ENCODE peak calls at places on chromosomes 11 and 22, in nine cellular contexts. A, O, T, W, G, K, P, R and J are unnamed samples.

GRCh38 chr11:35040221-35040942 is 98.6 kb upstream of the CD44 start:
- DNase-seq in O (peak), G (no peak), T (no peak), W (no peak), A (no peak), R (no peak), P (no peak), K (peak), J (peak)

GRCh38 chr22:39471421-39472141 is 14.8 kb downstream of the MGAT3 start:
- DNase-seq in R (no peak), G (peak), P (no peak), W (no peak), K (peak), A (no peak), T (no peak), O (peak), J (peak)

GRCh38 chr22:50563410-50564160 is 866 bp upstream of the SYCE3 start:
- DNase-seq in R (no peak), O (no peak), T (no peak), W (no peak), G (no peak), P (no peak), A (no peak), K (no peak), J (no peak)

GRCh38 chr11:32438346-32438882 is 3.1 kb upstream of the WT1 start:
- DNase-seq in P (no peak), O (no peak), R (no peak), K (no peak), W (no peak), G (no peak), A (no peak), T (no peak), J (no peak)

GRCh38 chr22:32737811-32738210 is 63.7 kb upstream of the TIMP3 start:
- DNase-seq in T (no peak), R (no peak), A (no peak), O (no peak), G (no peak), P (no peak), K (no peak), W (no peak), J (no peak)

GRCh38 chr22:40348025-40348658 is 1.8 kb downstream of the ADSL start:
- DNase-seq in R (no peak), W (peak), A (peak), T (peak), P (no peak), O (peak), G (peak), K (peak), J (peak)

GRCh38 chr22:42699281-42699681 is 21.4 kb downstream of the A4GALT start:
- DNase-seq in W (no peak), P (no peak), A (no peak), O (no peak), K (no peak), T (no peak), R (no peak), G (no peak), J (no peak)

GRCh38 chr11:8720868-8721739 is 38.5 kb downstream of the RPL27A start:
- DNase-seq in K (peak), A (no peak), R (no peak), T (no peak), G (peak), W (no peak), P (no peak), O (no peak), J (no peak)

GRCh38 chr11:44564653-44565007 is 833 bp upstream of the CD82 start:
- DNase-seq in A (no peak), W (no peak), T (no peak), G (peak), O (peak), R (no peak), P (peak), K (peak), J (peak)

GRCh38 chr22:42376721-42377177 is 55.5 kb downstream of the NFAM1 start:
- DNase-seq in R (peak), K (no peak), A (peak), T (no peak), P (no peak), O (peak), W (peak), G (no peak), J (no peak)

GRCh38 chr11:100338144-100338840 is 348.8 kb upstream of the ARHGAP42 start:
- DNase-seq in O (no peak), W (no peak), R (no peak), P (no peak), T (no peak), K (no peak), G (no peak), A (no peak), J (no peak)

GRCh38 chr22:50473855-50474671 is 772 bp downstream of the SBF1 start:
- DNase-seq in R (no peak), K (no peak), W (peak), P (no peak), T (peak), O (no peak), G (peak), A (peak), J (peak)

GRCh38 chr11:45165806-45166603 is 19.6 kb downstream of the PRDM11 start:
- DNase-seq in R (no peak), G (no peak), T (no peak), K (no peak), A (no peak), O (no peak), W (no peak), P (no peak), J (no peak)

GRCh38 chr22:23581252-23581634 is 1.2 kb upstream of the IGLL1 start:
- DNase-seq in K (no peak), W (no peak), O (no peak), R (no peak), G (no peak), A (no peak), T (no peak), P (no peak), J (no peak)

GRCh38 chr11:128523616-128524015 is 63.7 kb downstream of the ETS1 start:
- DNase-seq in A (no peak), G (no peak), W (no peak), O (no peak), R (no peak), T (no peak), P (no peak), K (no peak), J (no peak)

GRCh38 chr11:120352405-120352804 is 16.2 kb downstream of the ARHGEF12 start:
- DNase-seq in P (no peak), G (no peak), W (no peak), R (no peak), T (no peak), K (no peak), O (no peak), A (no peak), J (no peak)

GRCh38 chr22:25364736-25365241 is 145.3 kb downstream of the CRYBB2 start:
- DNase-seq in G (no peak), O (peak), W (no peak), R (no peak), K (no peak), T (no peak), P (no peak), A (no peak), J (no peak)

GRCh38 chr11:5250777-5251176 is 1.1 kb upstream of the HBG1 start:
- DNase-seq in G (no peak), R (no peak), T (no peak), P (no peak), O (no peak), A (no peak), K (no peak), W (no peak), J (no peak)

GRCh38 chr11:121630041-121630440 is 177.3 kb upstream of the SORL1-AS1 start:
- DNase-seq in K (peak), P (no peak), G (no peak), T (no peak), A (no peak), W (no peak), R (no peak), O (no peak), J (peak)

GRCh38 chr11:122440783-122441701 is 214.5 kb upstream of the UBASH3B start:
- DNase-seq in A (peak), K (no peak), T (peak), R (peak), G (no peak), W (peak), O (no peak), P (no peak), J (no peak)

GRCh38 chr11:107882095-107882820 is 23.7 kb upstream of the SLC35F2 start:
- DNase-seq in A (no peak), T (no peak), K (no peak), P (no peak), W (no peak), O (no peak), R (no peak), G (no peak), J (no peak)

GRCh38 chr11:64327993-64328392 is 10.1 kb downstream of the PRDX5 start:
- DNase-seq in K (no peak), T (no peak), G (no peak), R (no peak), O (no peak), P (no peak), W (no peak), A (no peak), J (no peak)

GRCh38 chr11:72483412-72484186 is 49.3 kb upstream of the CLPB start:
- DNase-seq in G (no peak), A (no peak), K (peak), R (no peak), W (peak), P (no peak), T (peak), O (no peak), J (peak)

GRCh38 chr22:36486619-36487384 is 5.4 kb upstream of the TXN2 start:
- DNase-seq in G (peak), W (peak), P (no peak), A (peak), R (no peak), T (peak), O (peak), K (no peak), J (peak)

GRCh38 chr11:106471273-106471672 is 393.8 kb downstream of the AASDHPPT start:
- DNase-seq in A (no peak), G (no peak), T (no peak), P (no peak), K (no peak), W (peak), R (no peak), O (no peak), J (no peak)

GRCh38 chr11:107092667-107093066 is 74.4 kb upstream of the GUCY1A2 start:
- DNase-seq in R (no peak), A (no peak), O (no peak), W (no peak), K (no peak), P (no peak), T (no peak), G (no peak), J (no peak)

GRCh38 chr22:35353318-35353717 is 27.6 kb upstream of the HMOX1 start:
- DNase-seq in O (peak), W (no peak), P (no peak), G (no peak), R (no peak), T (no peak), K (no peak), A (no peak), J (no peak)

GRCh38 chr11:64366751-64367150 is 7.8 kb downstream of the RPS6KA4 start:
- DNase-seq in T (no peak), G (no peak), R (no peak), O (no peak), K (peak), P (no peak), A (no peak), W (no peak), J (no peak)

GRCh38 chr11:44943696-44944095 is 7.0 kb downstream of the TP53I11 start:
- DNase-seq in K (no peak), R (no peak), G (no peak), W (no peak), A (no peak), O (no peak), T (no peak), P (no peak), J (no peak)

GRCh38 chr11:46367244-46367915 is 14.1 kb upstream of the MDK start:
- DNase-seq in G (peak), O (peak), W (peak), T (peak), R (peak), A (peak), K (no peak), P (peak), J (peak)

GRCh38 chr11:17673951-17674350 is 45.4 kb upstream of the MYOD1 start:
- DNase-seq in T (no peak), K (peak), R (no peak), G (no peak), W (no peak), A (no peak), P (no peak), O (no peak), J (peak)

GRCh38 chr11:122556605-122557004 is 98.9 kb upstream of the UBASH3B start:
- DNase-seq in O (peak), R (no peak), K (peak), W (no peak), A (peak), T (peak), P (no peak), G (no peak), J (no peak)

GRCh38 chr11:70158201-70158600 is 44.9 kb upstream of the FADD start:
- DNase-seq in W (no peak), O (no peak), T (peak), A (peak), G (peak), K (no peak), R (peak), P (no peak), J (peak)

GRCh38 chr11:70158757-70159389 is 44.2 kb upstream of the FADD start:
- DNase-seq in K (no peak), T (no peak), R (no peak), P (no peak), W (no peak), G (no peak), A (no peak), O (no peak), J (no peak)

GRCh38 chr11:70164705-70165104 is 38.4 kb upstream of the FADD start:
- DNase-seq in T (no peak), O (no peak), A (no peak), W (no peak), P (no peak), G (no peak), K (no peak), R (no peak), J (no peak)

GRCh38 chr11:70159612-70160570 is 43.2 kb upstream of the FADD start:
- DNase-seq in T (no peak), A (no peak), G (peak), K (peak), R (peak), O (peak), P (no peak), W (no peak), J (no peak)

DNA sequence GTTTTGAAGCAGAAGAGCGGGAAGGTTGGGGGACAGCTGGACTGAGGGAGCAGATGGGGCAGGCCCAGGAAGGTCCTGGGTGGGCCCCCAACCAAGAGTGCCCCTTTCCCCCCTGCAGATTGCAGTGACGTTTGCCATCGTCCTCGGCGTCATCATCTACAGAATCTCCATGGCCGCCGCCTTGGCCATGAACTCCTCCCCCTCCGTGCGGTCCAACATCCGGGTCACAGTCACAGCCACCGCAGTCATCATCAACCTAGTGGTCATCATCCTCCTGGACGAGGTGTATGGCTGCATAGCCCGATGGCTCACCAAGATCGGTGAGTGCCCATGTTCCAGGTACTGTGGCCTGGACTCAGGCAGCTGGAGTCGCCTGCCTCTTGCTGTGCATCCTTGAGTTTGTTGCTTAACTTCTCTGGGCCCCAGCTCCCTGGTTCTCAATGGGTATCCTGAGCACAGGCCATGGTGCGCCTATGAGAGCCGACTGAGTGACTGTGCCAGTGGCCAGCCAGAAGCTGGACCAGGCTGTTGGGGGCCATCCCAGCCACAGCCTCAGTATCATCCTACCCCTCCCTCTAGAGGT is 42.0 kb upstream of the FADD start:
- DNase-seq in K (no peak), W (no peak), G (no peak), P (no peak), R (no peak), A (no peak), O (no peak), T (no peak), J (no peak)
- TF ChIP-seq CTCF in K (no peak), W (no peak), G (no peak), P (no peak), R (no peak), A (no peak), O (no peak), T (no peak), J (no peak)

GRCh38 chr11:134510171-134510570 is 98.1 kb upstream of the B3GAT1 start:
- DNase-seq in T (no peak), G (no peak), A (no peak), K (no peak), R (peak), O (peak), W (no peak), P (no peak), J (no peak)

GRCh38 chr11:134510641-134511040 is 98.6 kb upstream of the B3GAT1 start:
- DNase-seq in W (no peak), A (no peak), P (no peak), T (no peak), R (peak), G (no peak), O (peak), K (no peak), J (no peak)

GRCh38 chr11:134511255-134511654 is 99.2 kb upstream of the B3GAT1 start:
- DNase-seq in P (no peak), W (no peak), T (no peak), O (peak), K (no peak), G (no peak), R (no peak), A (no peak), J (no peak)

GRCh38 chr11:134508219-134508990 is 96.4 kb upstream of the B3GAT1 start:
- DNase-seq in A (no peak), P (no peak), T (no peak), K (no peak), R (no peak), O (peak), G (no peak), W (no peak), J (no peak)

DNA sequence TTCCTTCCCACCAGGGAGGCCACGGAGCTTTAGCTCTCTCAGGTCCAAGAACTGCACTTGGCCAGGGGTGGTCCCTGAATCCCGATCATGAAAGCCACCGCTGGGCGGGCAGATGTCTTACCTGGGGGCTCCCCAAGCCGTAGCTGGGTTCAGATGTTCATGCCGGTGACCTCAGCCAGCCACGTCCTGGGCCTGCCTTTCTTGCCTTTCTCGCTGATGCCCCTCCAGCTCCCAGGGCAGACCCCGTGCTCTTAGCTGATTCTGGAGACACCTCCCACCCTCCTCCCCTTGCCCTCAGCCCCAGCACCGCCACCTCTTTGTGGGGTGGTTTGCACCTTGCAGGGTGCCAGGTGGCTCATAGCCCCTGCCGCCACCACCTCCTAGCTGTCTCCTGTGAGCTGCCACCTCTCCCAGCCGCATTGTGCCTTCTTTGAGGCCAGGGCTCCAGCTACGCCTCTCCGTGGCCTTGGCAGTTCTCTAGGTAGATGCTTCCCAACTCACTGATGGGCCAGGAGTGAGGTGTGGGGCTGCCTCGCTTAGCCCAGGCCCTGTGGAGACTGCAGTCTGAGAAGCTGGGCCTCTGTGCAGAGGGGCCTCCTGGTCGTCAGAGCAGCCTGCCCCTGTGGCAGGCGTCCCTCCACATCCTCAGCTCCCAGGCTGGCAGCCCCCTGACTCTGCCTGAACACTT is 97.5 kb upstream of the B3GAT1 start:
- DNase-seq in W (peak), A (no peak), O (peak), P (no peak), K (no peak), T (no peak), R (no peak), G (no peak), J (no peak)
- TF ChIP-seq CTCF in W (no peak), A (no peak), O (no peak), P (no peak), K (no peak), T (no peak), R (no peak), G (no peak), J (no peak)

DNA sequence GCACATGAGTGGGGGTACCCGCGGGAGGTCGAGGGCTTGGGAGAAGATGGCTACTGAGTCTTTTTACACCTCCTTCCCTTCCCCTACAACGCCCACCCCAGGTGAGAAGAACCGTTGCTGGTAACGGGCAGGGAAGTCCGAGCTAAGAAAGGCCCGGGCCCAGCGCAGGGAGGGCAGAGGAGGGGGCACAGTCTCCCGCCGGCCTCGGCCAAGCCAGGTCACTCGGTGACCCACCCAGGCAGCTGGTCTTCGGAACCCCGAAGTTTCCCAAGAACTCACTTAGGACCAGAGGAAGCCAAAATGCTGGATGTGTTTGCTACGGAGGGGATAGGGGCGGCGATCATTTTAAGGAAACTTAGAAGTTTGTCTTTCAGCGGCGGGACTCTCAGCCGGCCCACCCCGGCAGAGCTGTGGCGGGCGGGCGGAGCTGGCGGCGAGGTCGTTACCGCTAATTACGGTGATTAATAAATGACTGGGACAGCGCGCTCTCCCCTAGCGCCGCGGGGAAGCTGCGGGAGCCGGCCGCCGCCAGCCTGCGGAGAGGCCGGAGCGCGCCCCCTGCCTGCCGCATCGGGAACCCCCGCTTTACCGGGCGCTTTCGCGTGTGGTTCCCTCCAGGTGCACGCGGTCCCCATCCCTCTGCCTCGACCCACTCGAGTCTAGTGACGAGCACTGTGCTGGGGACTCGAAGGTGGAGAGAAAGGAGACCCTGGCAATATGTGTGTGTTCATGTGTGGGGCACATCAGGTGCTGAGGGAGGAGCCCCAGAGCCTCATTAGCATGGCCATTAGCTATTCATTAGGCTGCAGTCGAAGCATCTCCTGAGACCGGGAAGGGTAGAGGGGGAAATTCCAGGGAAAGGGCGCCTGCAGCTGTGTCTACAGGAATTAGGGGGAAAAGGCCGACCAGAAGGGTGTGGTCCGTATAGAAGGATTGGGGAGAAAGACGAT is 945 bp downstream of the ROBO3 start:
- DNase-seq in T (peak), P (no peak), O (peak), A (peak), W (peak), G (peak), K (peak), R (no peak), J (no peak)
- TF ChIP-seq CTCF in T (peak), P (peak), O (peak), A (peak), W (peak), G (peak), K (peak), R (peak), J (peak)

DNA sequence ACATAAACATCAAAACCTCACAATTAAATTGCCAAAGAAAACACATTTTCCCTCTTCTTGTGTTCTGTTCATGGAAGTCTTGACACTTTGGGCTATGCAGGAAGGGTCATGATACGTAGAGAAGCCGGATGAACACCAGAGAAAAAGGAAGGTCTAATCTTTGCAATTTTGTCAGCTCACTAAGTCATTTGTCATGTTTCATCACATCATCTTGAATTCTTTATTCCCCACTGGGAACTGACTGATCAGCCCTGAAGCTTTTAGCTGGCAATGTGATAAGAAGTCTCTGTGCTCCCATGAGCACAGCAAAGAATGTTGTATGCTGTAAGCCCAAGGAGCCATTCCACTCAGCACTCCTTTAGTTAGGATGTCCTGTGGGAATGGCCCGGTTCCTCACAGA is 306.9 kb upstream of the MTNR1B start:
- DNase-seq in G (no peak), O (no peak), A (no peak), P (no peak), W (no peak), K (no peak), T (no peak), R (no peak), J (no peak)
- TF ChIP-seq CTCF in G (no peak), O (no peak), A (no peak), P (no peak), W (no peak), K (no peak), T (no peak), R (no peak), J (no peak)